ENCODE peak calls at places on chromosomes 7 and 10, in four cellular contexts. One of them, this sample, is unnamed.

GRCh38 chr7:142323706-142324105 is 65.8 kb upstream of the PRSS58 start:
- DNase-seq in NCI-H1694: no peak
- DNase-seq in T-helper 17 cell: no peak
- DNase-seq in dorsolateral prefrontal cortex: peak
- DNase-seq in this sample: peak

GRCh38 chr10:69434169-69434568 is 17.1 kb upstream of the TSPAN15 start:
- DNase-seq in NCI-H1694: no peak
- DNase-seq in T-helper 17 cell: no peak
- DNase-seq in dorsolateral prefrontal cortex: no peak
- DNase-seq in this sample: no peak

GRCh38 chr10:88848499-88848898 is 3.1 kb downstream of the ANKRD22 start:
- DNase-seq in NCI-H1694: no peak
- DNase-seq in T-helper 17 cell: no peak
- DNase-seq in dorsolateral prefrontal cortex: no peak
- DNase-seq in this sample: peak

GRCh38 chr7:128425851-128426250 is 16.1 kb upstream of the IMPDH1 start:
- DNase-seq in NCI-H1694: peak
- DNase-seq in T-helper 17 cell: peak
- DNase-seq in dorsolateral prefrontal cortex: no peak
- DNase-seq in this sample: peak

GRCh38 chr7:139047970-139048369 is 12.1 kb upstream of the ZC3HAV1L start:
- DNase-seq in NCI-H1694: no peak
- DNase-seq in T-helper 17 cell: no peak
- DNase-seq in dorsolateral prefrontal cortex: no peak
- DNase-seq in this sample: no peak

GRCh38 chr7:40733111-40733510 is 598.3 kb downstream of the SUGCT start:
- DNase-seq in NCI-H1694: no peak
- DNase-seq in T-helper 17 cell: no peak
- DNase-seq in dorsolateral prefrontal cortex: no peak
- DNase-seq in this sample: no peak

GRCh38 chr7:5425507-5426225 is 2.0 kb upstream of the TNRC18 start:
- DNase-seq in NCI-H1694: peak
- DNase-seq in T-helper 17 cell: no peak
- DNase-seq in dorsolateral prefrontal cortex: peak
- DNase-seq in this sample: peak

GRCh38 chr10:4291995-4292394 is 507.0 kb upstream of the KLF6 start:
- DNase-seq in NCI-H1694: no peak
- DNase-seq in T-helper 17 cell: no peak
- DNase-seq in dorsolateral prefrontal cortex: no peak
- DNase-seq in this sample: no peak

GRCh38 chr10:19719320-19719719 is 96.9 kb upstream of the PLXDC2 start:
- DNase-seq in NCI-H1694: no peak
- DNase-seq in T-helper 17 cell: no peak
- DNase-seq in dorsolateral prefrontal cortex: no peak
- DNase-seq in this sample: peak

GRCh38 chr7:150388709-150389531 is 9.8 kb downstream of the ZNF775 start:
- DNase-seq in NCI-H1694: peak
- DNase-seq in T-helper 17 cell: no peak
- DNase-seq in dorsolateral prefrontal cortex: peak
- DNase-seq in this sample: no peak

GRCh38 chr10:62860946-62861345 is 44.8 kb upstream of the EGR2 start:
- DNase-seq in NCI-H1694: no peak
- DNase-seq in T-helper 17 cell: no peak
- DNase-seq in dorsolateral prefrontal cortex: no peak
- DNase-seq in this sample: peak

GRCh38 chr10:58477902-58478301 is 34.8 kb upstream of the BICC1 start:
- DNase-seq in NCI-H1694: no peak
- DNase-seq in T-helper 17 cell: no peak
- DNase-seq in dorsolateral prefrontal cortex: no peak
- DNase-seq in this sample: no peak

GRCh38 chr10:125060851-125061556 is 99.4 kb downstream of the CTBP2 start:
- DNase-seq in NCI-H1694: peak
- DNase-seq in T-helper 17 cell: no peak
- DNase-seq in dorsolateral prefrontal cortex: peak
- DNase-seq in this sample: peak

GRCh38 chr7:158617737-158618128 is 30.1 kb upstream of the PTPRN2 start:
- DNase-seq in NCI-H1694: no peak
- DNase-seq in T-helper 17 cell: no peak
- DNase-seq in dorsolateral prefrontal cortex: no peak
- DNase-seq in this sample: no peak

GRCh38 chr7:128697301-128697905 is 25.3 kb downstream of the GARIN1A start:
- DNase-seq in NCI-H1694: no peak
- DNase-seq in T-helper 17 cell: peak
- DNase-seq in dorsolateral prefrontal cortex: no peak
- DNase-seq in this sample: peak

GRCh38 chr10:130772676-130773075 is 538.8 kb downstream of the TCERG1L start:
- DNase-seq in NCI-H1694: no peak
- DNase-seq in T-helper 17 cell: no peak
- DNase-seq in dorsolateral prefrontal cortex: peak
- DNase-seq in this sample: no peak

GRCh38 chr10:80158598-80159127 is 26.1 kb downstream of the PLAC9 start:
- DNase-seq in NCI-H1694: peak
- DNase-seq in T-helper 17 cell: no peak
- DNase-seq in dorsolateral prefrontal cortex: peak
- DNase-seq in this sample: peak

GRCh38 chr7:158315881-158316280 is 271.7 kb downstream of the PTPRN2 start:
- DNase-seq in NCI-H1694: no peak
- DNase-seq in T-helper 17 cell: no peak
- DNase-seq in dorsolateral prefrontal cortex: no peak
- DNase-seq in this sample: no peak

GRCh38 chr10:35412336-35412735 is 76.0 kb downstream of the CCNY start:
- DNase-seq in NCI-H1694: no peak
- DNase-seq in T-helper 17 cell: no peak
- DNase-seq in dorsolateral prefrontal cortex: no peak
- DNase-seq in this sample: no peak

GRCh38 chr7:129213828-129214227 is 11.0 kb upstream of the AHCYL2 start:
- DNase-seq in NCI-H1694: no peak
- DNase-seq in T-helper 17 cell: no peak
- DNase-seq in dorsolateral prefrontal cortex: no peak
- DNase-seq in this sample: peak

GRCh38 chr10:24897326-24897926 is 55.0 kb downstream of the PRTFDC1 start:
- DNase-seq in NCI-H1694: no peak
- DNase-seq in T-helper 17 cell: no peak
- DNase-seq in dorsolateral prefrontal cortex: no peak
- DNase-seq in this sample: peak

GRCh38 chr7:89003619-89003956 is 208.1 kb upstream of the TEX47 start:
- DNase-seq in NCI-H1694: no peak
- DNase-seq in T-helper 17 cell: no peak
- DNase-seq in dorsolateral prefrontal cortex: no peak
- DNase-seq in this sample: no peak

GRCh38 chr7:34759477-34760125 is 101.6 kb downstream of the NPSR1 start:
- DNase-seq in NCI-H1694: peak
- DNase-seq in T-helper 17 cell: no peak
- DNase-seq in dorsolateral prefrontal cortex: no peak
- DNase-seq in this sample: peak

GRCh38 chr10:5488272-5489161 is 10.9 kb downstream of the CALML5 start:
- DNase-seq in NCI-H1694: no peak
- DNase-seq in T-helper 17 cell: no peak
- DNase-seq in dorsolateral prefrontal cortex: no peak
- DNase-seq in this sample: no peak

GRCh38 chr7:7185382-7185989 is 3.1 kb downstream of the C1GALT1 start:
- DNase-seq in NCI-H1694: no peak
- DNase-seq in T-helper 17 cell: no peak
- DNase-seq in dorsolateral prefrontal cortex: no peak
- DNase-seq in this sample: no peak

GRCh38 chr10:7186387-7187032 is 224.3 kb downstream of the SFMBT2 start:
- DNase-seq in NCI-H1694: no peak
- DNase-seq in T-helper 17 cell: no peak
- DNase-seq in dorsolateral prefrontal cortex: no peak
- DNase-seq in this sample: no peak

GRCh38 chr10:125156739-125157472 is 3.5 kb downstream of the CTBP2 start:
- DNase-seq in NCI-H1694: no peak
- DNase-seq in T-helper 17 cell: no peak
- DNase-seq in dorsolateral prefrontal cortex: no peak
- DNase-seq in this sample: no peak

GRCh38 chr7:130363156-130363847 is 17.0 kb upstream of the CPA1 start:
- DNase-seq in NCI-H1694: no peak
- DNase-seq in T-helper 17 cell: no peak
- DNase-seq in dorsolateral prefrontal cortex: no peak
- DNase-seq in this sample: no peak

GRCh38 chr7:111083423-111083822 is 7.5 kb upstream of the LRRN3 start:
- DNase-seq in NCI-H1694: no peak
- DNase-seq in T-helper 17 cell: no peak
- DNase-seq in dorsolateral prefrontal cortex: no peak
- DNase-seq in this sample: no peak

GRCh38 chr10:79322616-79323566 is 24.4 kb upstream of the PPIF start:
- DNase-seq in NCI-H1694: no peak
- DNase-seq in T-helper 17 cell: peak
- DNase-seq in dorsolateral prefrontal cortex: no peak
- DNase-seq in this sample: no peak

GRCh38 chr10:78432582-78432981 is 398.9 kb downstream of the RPS24 start:
- DNase-seq in NCI-H1694: no peak
- DNase-seq in T-helper 17 cell: no peak
- DNase-seq in dorsolateral prefrontal cortex: no peak
- DNase-seq in this sample: no peak

GRCh38 chr10:49115796-49116508 is 630 bp upstream of the VSTM4 start:
- DNase-seq in NCI-H1694: no peak
- DNase-seq in T-helper 17 cell: no peak
- DNase-seq in dorsolateral prefrontal cortex: no peak
- DNase-seq in this sample: no peak

GRCh38 chr7:30979027-30979426 is 15.3 kb downstream of the GHRHR start:
- DNase-seq in NCI-H1694: no peak
- DNase-seq in T-helper 17 cell: no peak
- DNase-seq in dorsolateral prefrontal cortex: no peak
- DNase-seq in this sample: no peak

GRCh38 chr7:115087437-115087836 is 165.5 kb downstream of the MDFIC start:
- DNase-seq in NCI-H1694: no peak
- DNase-seq in T-helper 17 cell: no peak
- DNase-seq in dorsolateral prefrontal cortex: no peak
- DNase-seq in this sample: peak

GRCh38 chr7:134546903-134547737 is 1.8 kb upstream of the AKR1B15 start:
- DNase-seq in NCI-H1694: peak
- DNase-seq in T-helper 17 cell: peak
- DNase-seq in dorsolateral prefrontal cortex: peak
- DNase-seq in this sample: peak

GRCh38 chr7:133718131-133718530 is 409.0 kb upstream of the LRGUK start:
- DNase-seq in NCI-H1694: no peak
- DNase-seq in T-helper 17 cell: no peak
- DNase-seq in dorsolateral prefrontal cortex: no peak
- DNase-seq in this sample: no peak

GRCh38 chr10:103696411-103697145 is 158.8 kb downstream of the SH3PXD2A start:
- DNase-seq in NCI-H1694: no peak
- DNase-seq in T-helper 17 cell: peak
- DNase-seq in dorsolateral prefrontal cortex: no peak
- DNase-seq in this sample: peak

GRCh38 chr10:32112055-32112454 is 55.8 kb upstream of the KIF5B start:
- DNase-seq in NCI-H1694: no peak
- DNase-seq in T-helper 17 cell: no peak
- DNase-seq in dorsolateral prefrontal cortex: no peak
- DNase-seq in this sample: peak